ENCODE peak calls at places on chromosomes 16 and 17, in nine cellular contexts. One of them, this sample, is unnamed.

GRCh38 chr17:82464567-82464929 is 6.0 kb downstream of the NARF start:
- DNase-seq in GM03348: no peak
- DNase-seq in transverse colon: no peak
- DNase-seq in ELR: no peak
- DNase-seq in Calu3: no peak
- DNase-seq in occipital lobe: no peak
- DNase-seq in EL: no peak
- DNase-seq in RPMI8226: no peak
- DNase-seq in nephron progenitor cell: no peak
- DNase-seq in this sample: no peak

GRCh38 chr17:79183221-79184158 is 108.9 kb downstream of the ENGASE start:
- DNase-seq in occipital lobe: no peak
- DNase-seq in Calu3: no peak
- DNase-seq in transverse colon: no peak
- DNase-seq in ELR: no peak
- DNase-seq in GM03348: peak
- DNase-seq in EL: peak
- DNase-seq in RPMI8226: peak
- DNase-seq in nephron progenitor cell: peak
- DNase-seq in this sample: peak

GRCh38 chr16:89921131-89921698 is 1.9 kb upstream of the TUBB3 start:
- DNase-seq in EL: no peak
- DNase-seq in occipital lobe: no peak
- DNase-seq in ELR: no peak
- DNase-seq in nephron progenitor cell: no peak
- DNase-seq in GM03348: no peak
- DNase-seq in RPMI8226: no peak
- DNase-seq in transverse colon: no peak
- DNase-seq in Calu3: no peak
- DNase-seq in this sample: no peak

GRCh38 chr17:75854881-75855309 is 240 bp downstream of the WBP2 start:
- DNase-seq in RPMI8226: no peak
- DNase-seq in transverse colon: no peak
- DNase-seq in occipital lobe: no peak
- DNase-seq in nephron progenitor cell: no peak
- DNase-seq in Calu3: no peak
- DNase-seq in ELR: no peak
- DNase-seq in EL: no peak
- DNase-seq in GM03348: peak
- DNase-seq in this sample: no peak

GRCh38 chr17:76474894-76475293 is 7.5 kb downstream of the AANAT start:
- DNase-seq in GM03348: no peak
- DNase-seq in Calu3: no peak
- DNase-seq in ELR: no peak
- DNase-seq in transverse colon: no peak
- DNase-seq in nephron progenitor cell: no peak
- DNase-seq in EL: no peak
- DNase-seq in RPMI8226: no peak
- DNase-seq in occipital lobe: no peak
- DNase-seq in this sample: no peak

GRCh38 chr16:78310196-78310595 is 210.7 kb downstream of the WWOX start:
- DNase-seq in GM03348: no peak
- DNase-seq in occipital lobe: no peak
- DNase-seq in Calu3: no peak
- DNase-seq in EL: no peak
- DNase-seq in RPMI8226: no peak
- DNase-seq in nephron progenitor cell: no peak
- DNase-seq in transverse colon: no peak
- DNase-seq in ELR: no peak
- DNase-seq in this sample: no peak

GRCh38 chr16:79798416-79799053 is 198.0 kb upstream of the MAF start:
- DNase-seq in GM03348: no peak
- DNase-seq in nephron progenitor cell: no peak
- DNase-seq in Calu3: no peak
- DNase-seq in transverse colon: no peak
- DNase-seq in ELR: no peak
- DNase-seq in EL: no peak
- DNase-seq in RPMI8226: peak
- DNase-seq in occipital lobe: no peak
- DNase-seq in this sample: no peak

GRCh38 chr17:1188812-1189211 is 9.0 kb upstream of the ABR start:
- DNase-seq in EL: peak
- DNase-seq in Calu3: no peak
- DNase-seq in nephron progenitor cell: no peak
- DNase-seq in transverse colon: peak
- DNase-seq in occipital lobe: no peak
- DNase-seq in GM03348: peak
- DNase-seq in RPMI8226: peak
- DNase-seq in ELR: no peak
- DNase-seq in this sample: no peak

GRCh38 chr17:5955764-5956163 is 114.4 kb upstream of the WSCD1 start:
- DNase-seq in Calu3: no peak
- DNase-seq in RPMI8226: no peak
- DNase-seq in EL: no peak
- DNase-seq in ELR: no peak
- DNase-seq in GM03348: no peak
- DNase-seq in occipital lobe: no peak
- DNase-seq in nephron progenitor cell: no peak
- DNase-seq in transverse colon: no peak
- DNase-seq in this sample: no peak

GRCh38 chr17:63944736-63945499 is 12.8 kb upstream of the CD79B start:
- DNase-seq in transverse colon: no peak
- DNase-seq in Calu3: no peak
- DNase-seq in EL: no peak
- DNase-seq in occipital lobe: no peak
- DNase-seq in nephron progenitor cell: no peak
- DNase-seq in ELR: no peak
- DNase-seq in GM03348: no peak
- DNase-seq in RPMI8226: no peak
- DNase-seq in this sample: no peak

GRCh38 chr16:27951752-27952151 is 111.8 kb downstream of the GSG1L start:
- DNase-seq in Calu3: no peak
- DNase-seq in GM03348: peak
- DNase-seq in EL: peak
- DNase-seq in transverse colon: no peak
- DNase-seq in RPMI8226: no peak
- DNase-seq in ELR: peak
- DNase-seq in occipital lobe: no peak
- DNase-seq in nephron progenitor cell: no peak
- DNase-seq in this sample: no peak

GRCh38 chr17:59840329-59840907 is 52.3 kb downstream of the TUBD1 start:
- DNase-seq in GM03348: no peak
- DNase-seq in Calu3: no peak
- DNase-seq in RPMI8226: no peak
- DNase-seq in nephron progenitor cell: no peak
- DNase-seq in transverse colon: no peak
- DNase-seq in ELR: peak
- DNase-seq in EL: peak
- DNase-seq in occipital lobe: no peak
- DNase-seq in this sample: peak

GRCh38 chr16:1290860-1291575 is 18.4 kb upstream of the UBE2I start:
- DNase-seq in ELR: no peak
- DNase-seq in EL: no peak
- DNase-seq in transverse colon: no peak
- DNase-seq in Calu3: no peak
- DNase-seq in occipital lobe: no peak
- DNase-seq in GM03348: no peak
- DNase-seq in RPMI8226: peak
- DNase-seq in nephron progenitor cell: no peak
- DNase-seq in this sample: no peak

GRCh38 chr17:72556944-72557826 is 436.4 kb downstream of the SOX9 start:
- DNase-seq in ELR: peak
- DNase-seq in occipital lobe: peak
- DNase-seq in transverse colon: peak
- DNase-seq in EL: peak
- DNase-seq in Calu3: peak
- DNase-seq in RPMI8226: peak
- DNase-seq in nephron progenitor cell: peak
- DNase-seq in GM03348: peak
- DNase-seq in this sample: peak

GRCh38 chr17:63833741-63834373 is 6.4 kb upstream of the FTSJ3 start:
- DNase-seq in occipital lobe: no peak
- DNase-seq in ELR: no peak
- DNase-seq in RPMI8226: no peak
- DNase-seq in nephron progenitor cell: no peak
- DNase-seq in Calu3: no peak
- DNase-seq in GM03348: no peak
- DNase-seq in transverse colon: no peak
- DNase-seq in EL: no peak
- DNase-seq in this sample: no peak

GRCh38 chr16:88686062-88686438 is 257 bp downstream of the SNAI3 start:
- DNase-seq in EL: no peak
- DNase-seq in GM03348: peak
- DNase-seq in ELR: peak
- DNase-seq in nephron progenitor cell: no peak
- DNase-seq in RPMI8226: peak
- DNase-seq in occipital lobe: no peak
- DNase-seq in Calu3: no peak
- DNase-seq in transverse colon: peak
- DNase-seq in this sample: no peak

This sample was measured in NT2/D1.